ENCODE peak calls at places on chromosomes 2 and 18, in five cellular contexts. F is psoas muscle, A is HCT116, Q is cardiac muscle cell, O is transverse colon. U is an unnamed sample.

GRCh38 chr18:13428319-13428718 is 209.8 kb downstream of the LDLRAD4 start:
- DNase-seq in F (no peak), A (no peak), Q (no peak), O (no peak), U (no peak)

GRCh38 chr18:8208716-8209115 is 400.5 kb upstream of the RAB12 start:
- DNase-seq in F (no peak), A (no peak), Q (no peak), O (no peak), U (peak)

GRCh38 chr18:14089781-14090180 is 42.5 kb downstream of the ZNF519 start:
- DNase-seq in F (no peak), A (no peak), Q (no peak), O (no peak), U (no peak)

GRCh38 chr2:62719757-62720156 is 14.2 kb downstream of the EHBP1 start:
- DNase-seq in F (no peak), A (no peak), Q (no peak), O (no peak), U (no peak)

GRCh38 chr2:212428685-212429480 is 109.7 kb downstream of the ERBB4 start:
- DNase-seq in F (no peak), A (no peak), Q (no peak), O (no peak), U (no peak)

GRCh38 chr2:164972216-164972615 is 16.9 kb upstream of the SLC38A11 start:
- DNase-seq in F (no peak), A (no peak), Q (no peak), O (no peak), U (peak)

GRCh38 chr2:208077286-208077685 is 47.0 kb downstream of the CRYGD start:
- DNase-seq in F (no peak), A (no peak), Q (peak), O (no peak), U (no peak)

GRCh38 chr2:230864605-230865323 is at the start of gene ITM2C:
- DNase-seq in F (peak), A (peak), Q (peak), O (peak), U (peak)

GRCh38 chr2:112814278-112814677 is 22.3 kb downstream of the IL1B start:
- DNase-seq in F (no peak), A (no peak), Q (peak), O (no peak), U (peak)

GRCh38 chr2:96604104-96604503 is 34.0 kb downstream of the KANSL3 start:
- DNase-seq in F (no peak), A (no peak), Q (no peak), O (no peak), U (no peak)

GRCh38 chr2:30584116-30584515 is 137.1 kb downstream of the LCLAT1 start:
- DNase-seq in F (no peak), A (no peak), Q (no peak), O (no peak), U (no peak)

GRCh38 chr2:1224901-1225300 is 188.4 kb upstream of the TPO start:
- DNase-seq in F (no peak), A (no peak), Q (no peak), O (no peak), U (no peak)

GRCh38 chr2:170313636-170314348 is 135.8 kb downstream of the MYO3B start:
- DNase-seq in F (no peak), A (no peak), Q (no peak), O (no peak), U (peak)

GRCh38 chr2:63050916-63051794 is 525 bp downstream of the OTX1 start:
- DNase-seq in F (no peak), A (no peak), Q (no peak), O (no peak), U (peak)

GRCh38 chr18:27778441-27778840 is 398.5 kb downstream of the CDH2 start:
- DNase-seq in F (no peak), A (no peak), Q (peak), O (no peak), U (peak)

GRCh38 chr18:79580481-79581171 is 99.0 kb upstream of the CTDP1 start:
- DNase-seq in F (no peak), A (no peak), Q (no peak), O (peak), U (no peak)

GRCh38 chr2:54570321-54570881 is 114.3 kb downstream of the SPTBN1 start:
- DNase-seq in F (no peak), A (no peak), Q (no peak), O (no peak), U (no peak)
- H3K4me3 ChIP-seq in F (no peak), A (no peak), Q (no peak), O (no peak), U (no peak)

DNA sequence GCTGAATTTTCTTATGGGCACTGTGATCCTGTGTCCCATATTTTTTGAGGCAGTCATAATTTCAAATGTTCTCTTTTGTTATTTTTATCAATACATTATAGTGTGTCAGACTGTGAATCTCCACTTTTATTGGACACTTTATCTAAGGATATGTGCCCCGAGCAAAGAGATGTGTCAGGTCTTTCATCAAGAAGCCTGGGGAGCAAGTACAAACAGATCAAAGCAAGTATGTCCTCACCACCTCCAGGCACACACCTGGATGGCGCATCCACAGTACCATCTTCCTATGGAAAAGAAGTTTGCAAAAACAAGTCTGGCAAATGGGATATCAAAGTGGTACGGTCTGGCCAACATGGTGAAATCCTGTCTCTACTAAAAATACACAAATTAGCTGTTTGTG is 81.0 kb upstream of the ZNF236 start:
- DNase-seq in F (no peak), A (no peak), Q (no peak), O (no peak), U (peak)
- TF ChIP-seq CTCF in F (no peak), A (no peak), Q (no peak), O (no peak), U (no peak)

DNA sequence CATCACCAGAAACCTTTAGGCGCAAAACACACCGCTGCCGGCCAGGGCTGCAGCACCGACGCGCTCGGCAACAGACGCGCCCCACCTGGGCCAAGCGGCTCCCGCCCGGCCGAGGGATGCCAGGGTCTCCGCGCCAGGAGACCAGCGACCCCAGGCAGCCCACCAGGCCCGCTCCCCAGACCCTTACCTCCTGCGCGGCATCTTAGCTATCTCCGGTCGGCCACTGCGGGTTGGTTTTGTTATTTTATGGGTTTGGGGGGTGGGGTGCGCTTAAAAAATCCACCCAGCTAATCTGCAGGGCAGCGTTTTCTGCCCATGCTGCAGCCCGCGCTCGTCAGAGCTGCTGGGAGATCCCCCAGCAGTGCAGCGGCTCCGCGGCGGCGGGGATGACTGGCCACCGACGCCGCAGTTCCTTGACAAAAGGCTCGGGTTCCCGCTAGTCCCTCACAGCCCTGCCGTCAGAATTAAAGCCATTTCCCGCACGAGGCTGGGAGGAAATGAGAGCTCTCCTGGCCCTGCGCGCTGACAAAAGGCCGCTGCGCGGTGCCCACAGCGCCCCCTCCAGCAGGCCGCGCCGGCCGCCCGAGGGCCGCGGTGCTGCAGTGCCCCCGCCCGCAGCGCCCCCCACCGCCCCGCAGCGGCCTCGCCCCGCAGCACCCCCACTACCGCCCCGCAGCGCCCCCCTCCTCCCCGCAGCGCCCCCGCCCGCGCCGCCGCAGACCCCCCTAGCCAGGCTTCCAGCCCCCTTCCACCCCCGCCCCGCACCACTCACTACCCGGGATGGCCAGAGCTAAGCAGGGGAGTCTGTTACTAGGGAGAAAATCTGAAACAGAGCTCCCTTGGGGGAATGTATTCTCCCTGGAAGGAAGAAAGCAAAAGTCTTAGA is at the start of gene ADD2:
- DNase-seq in F (peak), A (no peak), Q (peak), O (peak), U (peak)
- H3K4me3 ChIP-seq in F (peak), A (no peak), Q (peak), O (no peak), U (no peak)

GRCh38 chr18:35085450-35086032 is 44.3 kb downstream of the MAPRE2 start:
- DNase-seq in F (no peak), A (no peak), Q (no peak), O (no peak), U (no peak)
- TF ChIP-seq CTCF in F (no peak), A (no peak), Q (no peak), O (no peak), U (no peak)

GRCh38 chr2:102620367-102620766 is 1.0 kb downstream of the SLC9A2 start:
- DNase-seq in F (no peak), A (no peak), Q (no peak), O (peak), U (no peak)
- H3K4me3 ChIP-seq in F (peak), A (no peak), Q (no peak), O (no peak), U (no peak)

GRCh38 chr2:98606431-98606830 is 1.9 kb downstream of the COA5 start:
- DNase-seq in F (no peak), A (no peak), Q (no peak), O (no peak), U (no peak)

GRCh38 chr2:98608962-98609604 is 694 bp downstream of the UNC50 start:
- DNase-seq in F (no peak), A (no peak), Q (peak), O (peak), U (peak)

GRCh38 chr2:98607741-98608117 is 583 bp downstream of the COA5 start:
- DNase-seq in F (no peak), A (no peak), Q (peak), O (no peak), U (peak)

GRCh38 chr2:98607104-98607503 is 1.2 kb downstream of the COA5 start:
- DNase-seq in F (no peak), A (no peak), Q (no peak), O (no peak), U (no peak)

DNA sequence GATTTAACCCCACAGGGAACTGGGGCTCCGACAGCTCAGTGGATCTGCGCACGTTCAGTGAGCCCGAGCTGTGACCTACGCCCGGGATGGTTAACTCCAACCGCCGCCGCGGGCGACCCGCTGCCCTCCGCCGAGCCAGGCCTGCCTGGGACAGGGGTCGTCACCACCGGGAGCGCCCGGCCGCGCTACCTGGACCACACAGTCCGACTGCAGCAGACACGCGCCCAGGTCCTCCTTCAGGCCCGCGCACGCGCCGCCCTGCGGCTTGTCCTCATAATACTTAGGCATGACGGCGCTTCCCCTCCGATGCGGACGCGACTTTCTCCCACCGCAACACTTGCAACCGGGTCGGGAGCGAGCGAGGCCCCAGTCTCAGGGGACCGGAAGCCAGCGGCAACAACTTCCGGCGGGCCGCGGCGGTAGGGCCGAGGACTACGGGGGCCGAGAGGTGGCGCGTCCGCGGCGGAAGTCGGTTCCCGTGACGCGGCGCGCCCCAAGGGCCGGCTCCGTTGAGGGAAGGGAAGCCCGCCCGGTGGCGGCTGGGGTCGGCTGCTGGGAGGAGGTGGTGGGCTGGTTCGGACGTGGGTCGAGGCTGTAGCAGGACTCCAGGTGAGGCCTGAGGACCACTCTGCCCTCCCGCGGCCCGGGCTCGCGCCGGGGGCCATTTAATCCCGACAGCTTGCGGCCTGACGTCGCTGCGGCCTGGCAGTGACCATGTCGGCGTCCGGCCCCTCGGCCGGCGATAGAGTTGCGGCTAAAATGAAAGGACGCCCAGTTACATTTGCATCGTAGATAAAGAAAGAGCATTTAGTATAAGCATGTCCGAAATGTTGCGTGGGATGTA is at the start of the genes COA5 and UNC50:
- DNase-seq in F (peak), A (peak), Q (peak), O (peak), U (peak)
- TF ChIP-seq CTCF in F (no peak), A (no peak), Q (no peak), O (peak), U (no peak)

U was measured in epithelial cell of esophagus.